ENCODE peak calls at places on chromosome 12, in seven cellular contexts. Y is activated naive CD8-positive, alpha-beta T cell treated with anti-CD3 and anti-CD28 coated beads, Interleukin-2, amount 50 U/mL, for 24 hours; J is T-helper 2 cell; Q is anterior cingulate cortex; K is NCI-H748 treated with DMSO at 0.1 percent for 48 hours; C is stimulated activated naive B cell treated with anti-CD40 and anti-IgM and Interleukin-4, amounts not matched to agents 10 μg/mL and 1 μg/mL and 100 μg/mL, for 72 hours; S is BE2C. R is an unnamed sample.

GRCh38 chr12:112738531-112738930 is 53.0 kb upstream of the RPH3A start:
- DNase-seq in Y (no peak), J (no peak), Q (no peak), K (no peak), C (no peak), S (no peak), R (no peak)

GRCh38 chr12:47234576-47235141 is 154.9 kb upstream of the AMIGO2 start:
- DNase-seq in Y (no peak), J (no peak), Q (no peak), K (no peak), C (no peak), S (no peak), R (no peak)

GRCh38 chr12:108861878-108862587 is 4.7 kb upstream of the SSH1 start:
- DNase-seq in Y (no peak), J (no peak), Q (no peak), K (no peak), C (peak), S (no peak), R (no peak)

GRCh38 chr12:31325524-31325875 is 450 bp downstream of the SINHCAF start:
- DNase-seq in Y (no peak), J (peak), Q (no peak), K (no peak), C (no peak), S (no peak), R (no peak)

GRCh38 chr12:85244561-85244960 is 35.5 kb upstream of the ALX1 start:
- DNase-seq in Y (no peak), J (no peak), Q (no peak), K (no peak), C (no peak), S (no peak), R (no peak)

GRCh38 chr12:28872654-28873268 is 276.3 kb upstream of the FAR2 start:
- DNase-seq in Y (peak), J (no peak), Q (no peak), K (peak), C (no peak), S (peak), R (peak)

GRCh38 chr12:112711026-112711425 is 80.5 kb upstream of the RPH3A start:
- DNase-seq in Y (no peak), J (no peak), Q (no peak), K (no peak), C (no peak), S (no peak), R (no peak)

GRCh38 chr12:57983150-57983857 is 41.9 kb downstream of the ATP23 start:
- DNase-seq in Y (peak), J (no peak), Q (no peak), K (peak), C (no peak), S (peak), R (no peak)

GRCh38 chr12:49956663-49957569 is 4.8 kb upstream of the AQP5 start:
- DNase-seq in Y (no peak), J (no peak), Q (no peak), K (no peak), C (no peak), S (no peak), R (no peak)

GRCh38 chr12:57418255-57418654 is 12.6 kb downstream of the R3HDM2 start:
- DNase-seq in Y (no peak), J (no peak), Q (no peak), K (no peak), C (no peak), S (no peak), R (no peak)

GRCh38 chr12:128643106-128643651 is 180.6 kb downstream of the SLC15A4 start:
- DNase-seq in Y (no peak), J (no peak), Q (no peak), K (no peak), C (no peak), S (no peak), R (no peak)

GRCh38 chr12:105820407-105821140 is 318.2 kb downstream of the NUAK1 start:
- DNase-seq in Y (no peak), J (no peak), Q (no peak), K (no peak), C (no peak), S (no peak), R (no peak)

GRCh38 chr12:116087962-116088361 is 189.5 kb downstream of the MED13L start:
- DNase-seq in Y (no peak), J (no peak), Q (no peak), K (no peak), C (no peak), S (no peak), R (no peak)

GRCh38 chr12:9750276-9751203 is 10.2 kb downstream of the CD69 start:
- DNase-seq in Y (peak), J (peak), Q (peak), K (peak), C (no peak), S (peak), R (no peak)

GRCh38 chr12:106123551-106123991 is 15.2 kb downstream of the NUAK1 start:
- DNase-seq in Y (no peak), J (no peak), Q (no peak), K (no peak), C (no peak), S (no peak), R (no peak)

GRCh38 chr12:97380440-97380839 is 82.2 kb upstream of the RMST start:
- DNase-seq in Y (no peak), J (no peak), Q (no peak), K (no peak), C (no peak), S (no peak), R (no peak)

GRCh38 chr12:4118017-4118510 is 155.5 kb upstream of the CCND2 start:
- DNase-seq in Y (no peak), J (no peak), Q (no peak), K (no peak), C (peak), S (no peak), R (no peak)

GRCh38 chr12:46145881-46146280 is 123.0 kb downstream of the SLC38A1 start:
- DNase-seq in Y (no peak), J (no peak), Q (no peak), K (no peak), C (no peak), S (no peak), R (no peak)

GRCh38 chr12:39618701-39619100 is 902 bp downstream of the ABCD2 start:
- DNase-seq in Y (no peak), J (no peak), Q (no peak), K (no peak), C (no peak), S (no peak), R (no peak)

GRCh38 chr12:70243510-70244331 is 488 bp downstream of the CNOT2 start:
- DNase-seq in Y (peak), J (peak), Q (peak), K (peak), C (peak), S (peak), R (peak)

GRCh38 chr12:122421263-122421814 is 1.1 kb downstream of the CLIP1 start:
- DNase-seq in Y (no peak), J (no peak), Q (peak), K (no peak), C (no peak), S (peak), R (no peak)

GRCh38 chr12:56474389-56474788 is 6.0 kb downstream of the SPRYD4 start:
- DNase-seq in Y (no peak), J (no peak), Q (no peak), K (no peak), C (no peak), S (no peak), R (no peak)

GRCh38 chr12:32281098-32281497 is 118.3 kb upstream of the FGD4 start:
- DNase-seq in Y (no peak), J (no peak), Q (no peak), K (no peak), C (no peak), S (no peak), R (no peak)

GRCh38 chr12:101855364-101855884 is 22.0 kb upstream of the DRAM1 start:
- DNase-seq in Y (no peak), J (no peak), Q (no peak), K (no peak), C (no peak), S (no peak), R (no peak)

GRCh38 chr12:94244165-94245133 is 96.1 kb downstream of the PLXNC1 start:
- DNase-seq in Y (peak), J (no peak), Q (no peak), K (no peak), C (peak), S (no peak), R (no peak)

GRCh38 chr12:129193263-129193871 is 340.1 kb downstream of the GLT1D1 start:
- DNase-seq in Y (peak), J (no peak), Q (no peak), K (no peak), C (no peak), S (peak), R (no peak)